ENCODE peak calls at places on chromosomes 1 and 21, in eight cellular contexts. O is IMR-90, W is heart left ventricle, K is tibial nerve, X is HCT116, N is testis, I is uterus, A is right lobe of liver. G is an unnamed sample.

GRCh38 chr1:241235236-241235897 is 121.6 kb downstream of the RGS7 start:
- DNase-seq in O (no peak), X (no peak), I (no peak), K (no peak), N (no peak), A (no peak), W (no peak), G (no peak)

GRCh38 chr1:201016211-201016651 is 7.3 kb downstream of the KIF21B start:
- DNase-seq in W (peak), N (no peak), I (no peak), X (no peak), A (no peak), K (no peak), O (peak), G (no peak)

GRCh38 chr21:29481641-29482040 is 182.9 kb downstream of the BACH1 start:
- DNase-seq in A (no peak), X (no peak), I (no peak), W (no peak), N (no peak), O (peak), K (no peak), G (no peak)

GRCh38 chr1:196355206-196355786 is 252.9 kb downstream of the KCNT2 start:
- DNase-seq in I (no peak), O (peak), K (no peak), A (no peak), X (no peak), N (no peak), W (no peak), G (no peak)

GRCh38 chr1:63142001-63142400 is 180.4 kb upstream of the FOXD3 start:
- DNase-seq in I (no peak), O (no peak), X (no peak), A (no peak), W (no peak), N (no peak), K (no peak), G (no peak)

GRCh38 chr1:31786366-31787060 is 22.4 kb upstream of the ADGRB2 start:
- DNase-seq in N (no peak), I (no peak), O (no peak), W (peak), K (no peak), A (peak), X (no peak), G (no peak)

GRCh38 chr1:107785506-107786213 is 179.3 kb downstream of the VAV3 start:
- DNase-seq in X (no peak), O (no peak), A (no peak), K (no peak), N (no peak), W (no peak), I (no peak), G (no peak)

GRCh38 chr1:12539705-12540579 is 78.1 kb downstream of the DHRS3 start:
- DNase-seq in W (peak), K (peak), N (no peak), A (peak), I (peak), O (peak), X (peak), G (peak)

GRCh38 chr1:68231627-68232303 is 558 bp downstream of the WLS start:
- DNase-seq in X (no peak), A (peak), N (peak), O (peak), W (peak), I (peak), K (peak), G (peak)

GRCh38 chr1:3348196-3348865 is 106.1 kb upstream of the ARHGEF16 start:
- DNase-seq in N (peak), W (peak), O (no peak), I (no peak), X (no peak), A (no peak), K (no peak), G (no peak)

GRCh38 chr1:98315309-98315708 is 346.2 kb upstream of the SNX7 start:
- DNase-seq in K (no peak), W (no peak), A (no peak), O (peak), I (no peak), X (no peak), N (no peak), G (no peak)

GRCh38 chr1:27618341-27619067 is 14.6 kb upstream of the AHDC1 start:
- DNase-seq in N (no peak), A (no peak), I (no peak), K (no peak), X (no peak), W (no peak), O (no peak), G (no peak)

GRCh38 chr21:44681861-44682579 is at the start of gene KRTAP12-1:
- DNase-seq in O (no peak), A (no peak), X (no peak), N (no peak), K (no peak), I (no peak), W (no peak), G (no peak)

GRCh38 chr21:29297483-29298347 is 1.0 kb upstream of the BACH1 start:
- DNase-seq in I (no peak), N (no peak), O (no peak), A (peak), K (no peak), X (no peak), W (no peak), G (peak)

GRCh38 chr1:178962853-178963810 is 62.6 kb upstream of the FAM20B start:
- DNase-seq in O (no peak), X (no peak), N (no peak), K (no peak), A (no peak), W (no peak), I (no peak), G (no peak)

GRCh38 chr1:46657775-46658174 is 10.4 kb downstream of the ATPAF1 start:
- DNase-seq in K (no peak), I (no peak), N (no peak), O (no peak), X (no peak), A (no peak), W (no peak), G (no peak)

GRCh38 chr1:177246710-177247588 is 76.2 kb downstream of the BRINP2 start:
- DNase-seq in O (no peak), W (no peak), N (no peak), I (no peak), A (no peak), K (no peak), X (no peak), G (no peak)

GRCh38 chr1:245398180-245398579 is 243.4 kb downstream of the KIF26B start:
- DNase-seq in W (no peak), O (no peak), I (no peak), A (no peak), K (no peak), X (no peak), N (no peak), G (no peak)

GRCh38 chr1:150505431-150505830 is 2.5 kb upstream of the ECM1 start:
- DNase-seq in X (no peak), A (no peak), N (no peak), O (no peak), K (no peak), W (no peak), I (no peak), G (no peak)

GRCh38 chr1:55179177-55179835 is 35.9 kb downstream of the USP24 start:
- DNase-seq in W (no peak), K (no peak), A (no peak), O (peak), N (no peak), X (no peak), I (no peak), G (no peak)

GRCh38 chr1:61953790-61954150 is 211.5 kb downstream of the PATJ start:
- DNase-seq in K (no peak), N (no peak), I (no peak), O (no peak), A (no peak), X (no peak), W (no peak), G (no peak)

GRCh38 chr1:15352122-15352957 is 57.3 kb upstream of the EFHD2 start:
- DNase-seq in W (no peak), K (no peak), I (no peak), A (no peak), X (peak), N (no peak), O (peak), G (no peak)

GRCh38 chr1:5877683-5878530 is 114.3 kb downstream of the NPHP4 start:
- DNase-seq in O (no peak), A (no peak), X (no peak), W (no peak), N (no peak), I (no peak), K (no peak), G (no peak)

GRCh38 chr1:235649722-235650163 is at the start of gene GNG4:
- DNase-seq in O (no peak), A (no peak), W (no peak), K (no peak), N (no peak), X (no peak), I (no peak), G (no peak)

GRCh38 chr1:180530501-180530900 is 28.1 kb upstream of the ACBD6 start:
- DNase-seq in K (no peak), W (no peak), O (peak), X (no peak), N (no peak), I (no peak), A (no peak), G (no peak)

GRCh38 chr1:63787875-63788274 is 14.1 kb downstream of the ROR1 start:
- DNase-seq in A (no peak), X (no peak), O (no peak), I (no peak), N (no peak), W (peak), K (no peak), G (no peak)

GRCh38 chr21:20720623-20721022 is 277.6 kb upstream of the NCAM2 start:
- DNase-seq in N (no peak), K (no peak), X (no peak), O (no peak), I (no peak), A (no peak), W (no peak), G (no peak)

GRCh38 chr1:209267968-209268367 is 315.5 kb upstream of the CAMK1G start:
- DNase-seq in O (no peak), W (no peak), X (no peak), K (no peak), A (no peak), N (no peak), I (no peak), G (no peak)

GRCh38 chr1:2125375-2126211 is 69.0 kb downstream of the FAAP20 start:
- DNase-seq in K (no peak), W (peak), X (no peak), N (no peak), A (no peak), O (no peak), I (no peak), G (no peak)

GRCh38 chr1:87334351-87335174 is 5.9 kb downstream of the LMO4 start:
- DNase-seq in I (peak), X (no peak), N (peak), W (peak), O (peak), K (no peak), A (no peak), G (no peak)

GRCh38 chr1:167599839-167600581 is 30.0 kb upstream of the RCSD1 start:
- DNase-seq in X (peak), O (peak), K (no peak), N (peak), A (peak), I (no peak), W (peak), G (peak)

GRCh38 chr1:154326546-154327465 is 1.5 kb downstream of the ATP8B2 start:
- DNase-seq in K (peak), X (no peak), O (peak), A (no peak), W (peak), I (peak), N (peak), G (no peak)

GRCh38 chr1:154328318-154329151 is 3.2 kb downstream of the ATP8B2 start:
- DNase-seq in O (peak), K (peak), N (peak), I (peak), W (peak), A (peak), X (no peak), G (peak)

GRCh38 chr1:154329152-154329521 is 3.8 kb downstream of the ATP8B2 start:
- DNase-seq in O (no peak), X (no peak), K (no peak), W (no peak), A (no peak), I (no peak), N (peak), G (no peak)

GRCh38 chr1:154325583-154326545 is 539 bp downstream of the ATP8B2 start:
- DNase-seq in N (peak), X (peak), I (peak), W (peak), A (no peak), K (peak), O (peak), G (peak)

GRCh38 chr1:154327466-154328317 is 2.4 kb downstream of the ATP8B2 start:
- DNase-seq in I (peak), N (no peak), O (no peak), A (no peak), X (no peak), W (no peak), K (no peak), G (no peak)
- H3K4me3 ChIP-seq in I (peak), N (peak), O (peak), A (peak), X (peak), W (peak), K (peak), G (peak)

GRCh38 chr21:27233514-27233913 is 266.6 kb upstream of the ADAMTS5 start:
- DNase-seq in X (no peak), A (no peak), W (no peak), I (no peak), O (no peak), N (no peak), K (no peak), G (no peak)
- TF ChIP-seq POLR2A in X (no peak), A (no peak), W (no peak), I (no peak), O (no peak), N (no peak), K (no peak), G (no peak)

GRCh38 chr1:8217011-8217711 is 100.8 kb upstream of the SLC45A1 start:
- DNase-seq in K (no peak), A (peak), X (no peak), O (no peak), N (peak), W (peak), I (peak), G (no peak)
- H3K4me3 ChIP-seq in K (peak), A (peak), X (no peak), O (no peak), N (peak), W (peak), I (peak), G (peak)

DNA sequence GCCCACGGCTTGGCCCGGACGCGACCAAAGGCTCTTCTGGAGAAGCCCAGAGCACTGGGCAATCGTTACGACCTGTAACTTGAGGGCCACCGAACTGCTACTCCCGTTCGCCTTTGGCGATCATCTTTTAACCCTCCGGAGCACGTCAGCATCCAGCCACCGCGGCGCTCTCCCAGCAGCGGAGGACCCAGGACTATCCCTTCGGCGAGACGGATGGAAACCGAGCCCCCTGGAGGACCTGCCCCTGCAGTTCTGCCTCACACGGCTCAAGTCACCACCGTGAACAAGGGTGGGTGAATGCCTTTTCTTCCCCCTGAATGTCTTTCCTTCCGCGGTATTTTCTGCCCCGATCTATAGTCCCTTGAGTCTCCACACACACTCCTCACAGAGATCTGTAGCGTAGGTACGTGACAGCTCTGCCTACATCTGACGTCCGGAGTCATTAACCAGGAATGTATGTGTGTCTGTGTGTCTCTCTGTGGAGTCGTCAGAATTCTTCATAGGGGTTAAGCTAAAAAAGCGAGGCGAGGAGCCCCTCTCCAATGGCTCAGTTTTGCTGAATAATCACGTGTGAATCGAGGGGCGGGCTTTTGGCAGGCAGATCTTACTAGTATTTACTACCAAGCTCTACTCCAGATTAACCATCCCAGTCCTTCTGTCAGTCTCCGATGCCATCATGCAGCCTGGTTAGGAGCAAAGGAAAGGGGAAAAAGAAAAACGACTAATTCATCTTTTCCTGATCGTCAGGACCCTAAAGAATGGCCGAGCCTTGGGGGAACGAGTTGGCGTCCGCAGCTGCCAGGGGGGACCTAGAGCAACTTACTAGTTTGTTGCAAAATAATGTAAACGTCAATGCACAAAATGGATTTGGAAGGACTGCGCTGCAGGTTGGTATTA is at the start of gene CDKN2C:
- DNase-seq in K (peak), I (peak), O (peak), W (peak), N (peak), X (no peak), A (peak), G (peak)
- TF ChIP-seq POLR2A in K (peak), I (peak), O (peak), W (no peak), N (peak), X (no peak), A (peak), G (peak)